ENCODE peak calls at places on chromosomes 12 and 14, in four cellular contexts. I is lower lobe of right lung, Y is H9, P is myocyte. S is an unnamed sample.

GRCh38 chr14:22555573-22556011 is 33.4 kb downstream of the DAD1 start:
- DNase-seq in I (no peak), Y (no peak), P (no peak), S (no peak)

GRCh38 chr14:61322799-61323290 is 1.5 kb downstream of the PRKCH start:
- DNase-seq in I (peak; percentile 59), Y (no peak), P (no peak), S (no peak)

GRCh38 chr12:50185975-50186663 is 18.9 kb upstream of the CERS5 start:
- DNase-seq in I (no peak), Y (no peak), P (no peak), S (no peak)

GRCh38 chr12:2301531-2302461 is 249.0 kb downstream of the CACNA1C start:
- DNase-seq in I (no peak), Y (no peak), P (peak; percentile 31), S (no peak)

GRCh38 chr12:1356285-1356684 is 238.1 kb downstream of the FBXL14 start:
- DNase-seq in I (no peak), Y (no peak), P (no peak), S (no peak)

GRCh38 chr12:19799216-19799615 is 359.9 kb downstream of the AEBP2 start:
- DNase-seq in I (no peak), Y (no peak), P (peak; percentile 28), S (no peak)

GRCh38 chr12:47767197-47767724 is 5.8 kb upstream of the SLC48A1 start:
- DNase-seq in I (peak; percentile 47), Y (peak; percentile 84), P (peak; percentile 45), S (peak; percentile 69)

GRCh38 chr12:33427071-33427470 is 12.5 kb downstream of the SYT10 start:
- DNase-seq in I (no peak), Y (peak; percentile 52), P (peak; percentile 50), S (peak; percentile 38)

GRCh38 chr12:45695035-45695434 is 34.5 kb upstream of the ARID2 start:
- DNase-seq in I (no peak), Y (no peak), P (no peak), S (no peak)

GRCh38 chr12:132423251-132424117 is 66.5 kb upstream of the FBRSL1 start:
- DNase-seq in I (no peak), Y (no peak), P (no peak), S (no peak)

GRCh38 chr12:113231275-113232231 is 10.3 kb downstream of the TPCN1 start:
- DNase-seq in I (no peak), Y (peak; percentile 63), P (peak; percentile 62), S (peak; percentile 43)

GRCh38 chr12:13478650-13479181 is 282.2 kb downstream of the EMP1 start:
- DNase-seq in I (no peak), Y (no peak), P (no peak), S (no peak)

GRCh38 chr14:105477659-105478623 is 3.3 kb downstream of the CRIP2 start:
- DNase-seq in I (no peak), Y (no peak), P (no peak), S (no peak)

GRCh38 chr14:104513641-104514046 is 65.9 kb upstream of the C14orf180 start:
- DNase-seq in I (no peak), Y (no peak), P (no peak), S (no peak)

GRCh38 chr12:28023156-28023887 is 50.8 kb upstream of the PTHLH start:
- DNase-seq in I (no peak), Y (no peak), P (peak; percentile 70), S (no peak)

GRCh38 chr14:25178255-25178654 is 128.3 kb upstream of the STXBP6 start:
- DNase-seq in I (no peak), Y (no peak), P (peak; percentile 6), S (no peak)

GRCh38 chr12:126607867-126608266 is 1542.6 kb downstream of the AACS start:
- DNase-seq in I (no peak), Y (no peak), P (no peak), S (no peak)

GRCh38 chr12:45273717-45274271 is 57.9 kb downstream of the ANO6 start:
- DNase-seq in I (no peak), Y (no peak), P (peak; percentile 88), S (no peak)

GRCh38 chr14:23566782-23567185 is 807 bp downstream of the AP1G2 start:
- DNase-seq in I (no peak), Y (no peak), P (peak; percentile 43), S (no peak)

GRCh38 chr12:48980953-48981756 is 3.0 kb downstream of the WNT1 start:
- DNase-seq in I (peak; percentile 57), Y (no peak), P (no peak), S (peak; percentile 76)